ENCODE peak calls at places on chromosomes 1 and 21, in six cellular contexts. R is prostate gland, K is tibial artery, J is astrocyte of the spinal cord, I is BJ, B is SK-N-SH. D is an unnamed sample.

GRCh38 chr1:37482796-37483744 is 8.7 kb downstream of the ZC3H12A start:
- DNase-seq in R (no peak), K (no peak), J (no peak), I (no peak), B (no peak), D (no peak)

GRCh38 chr1:93605812-93606512 is 75.7 kb downstream of the BCAR3 start:
- DNase-seq in R (peak), K (no peak), J (peak), I (peak), B (no peak), D (no peak)

GRCh38 chr1:235067396-235068154 is 61.1 kb downstream of the TOMM20 start:
- DNase-seq in R (peak), K (peak), J (peak), I (peak), B (no peak), D (peak)

GRCh38 chr1:210738256-210738655 is 395.7 kb downstream of the KCNH1 start:
- DNase-seq in R (no peak), K (no peak), J (no peak), I (no peak), B (no peak), D (no peak)

GRCh38 chr1:227223407-227223806 is 94.9 kb downstream of the CDC42BPA start:
- DNase-seq in R (no peak), K (no peak), J (no peak), I (no peak), B (no peak), D (no peak)

GRCh38 chr1:53578358-53578757 is 119.2 kb downstream of the DMRTB1 start:
- DNase-seq in R (no peak), K (no peak), J (no peak), I (no peak), B (no peak), D (no peak)

GRCh38 chr21:41630249-41630648 is 122.3 kb upstream of the TMPRSS2 start:
- DNase-seq in R (peak), K (no peak), J (peak), I (peak), B (no peak), D (no peak)

GRCh38 chr1:64038965-64039926 is 164.2 kb upstream of the UBE2U start:
- DNase-seq in R (peak), K (peak), J (peak), I (peak), B (peak), D (no peak)

GRCh38 chr1:207020709-207021107 is 11.8 kb downstream of the C1orf116 start:
- DNase-seq in R (no peak), K (no peak), J (peak), I (no peak), B (no peak), D (no peak)

GRCh38 chr1:216045400-216045799 is 377.8 kb downstream of the USH2A start:
- DNase-seq in R (no peak), K (no peak), J (peak), I (peak), B (no peak), D (no peak)

GRCh38 chr1:45512641-45513054 is 9.0 kb downstream of the PRDX1 start:
- DNase-seq in R (peak), K (peak), J (peak), I (no peak), B (peak), D (peak)

GRCh38 chr1:154843913-154844681 is 26.0 kb downstream of the KCNN3 start:
- DNase-seq in R (no peak), K (no peak), J (no peak), I (no peak), B (no peak), D (no peak)

GRCh38 chr1:208829601-208830000 is 585.4 kb upstream of the PLXNA2 start:
- DNase-seq in R (no peak), K (no peak), J (no peak), I (no peak), B (no peak), D (no peak)
- TF ChIP-seq CTCF in R (no peak), K (no peak), J (no peak), I (no peak), B (no peak), D (no peak)

GRCh38 chr1:228500143-228500736 is 13.1 kb downstream of the RNF187 start:
- DNase-seq in R (no peak), K (no peak), J (no peak), I (no peak), B (no peak), D (no peak)
- H3K4me3 ChIP-seq in R (no peak), K (no peak), J (no peak), I (no peak), B (no peak), D (no peak)

DNA sequence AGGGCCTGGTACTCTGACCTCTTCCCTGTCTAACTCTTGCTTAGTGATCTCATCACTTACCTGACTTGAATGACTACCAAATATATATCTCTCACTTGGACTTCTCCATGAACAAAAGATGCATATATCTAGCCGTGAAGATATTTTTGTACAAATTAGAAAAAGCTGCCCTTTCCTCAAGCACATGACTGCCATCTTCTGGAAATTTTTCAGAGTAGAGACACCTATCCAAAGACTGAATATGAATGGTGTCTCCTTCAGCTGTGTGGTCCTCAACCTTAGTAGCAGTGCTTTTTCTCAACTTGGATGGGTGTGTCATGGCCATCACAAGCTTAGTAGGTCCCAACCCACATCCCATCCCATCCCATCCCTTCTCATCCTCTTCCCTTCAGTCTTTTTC is 142.3 kb downstream of the DNM3 start:
- DNase-seq in R (no peak), K (no peak), J (peak), I (no peak), B (no peak), D (no peak)
- TF ChIP-seq CTCF in R (no peak), K (no peak), J (peak), I (peak), B (peak), D (peak)

GRCh38 chr1:17409391-17409811 is 30.1 kb downstream of the RCC2 start:
- DNase-seq in R (no peak), K (no peak), J (no peak), I (no peak), B (no peak), D (peak)

GRCh38 chr1:17414022-17414421 is 25.5 kb downstream of the RCC2 start:
- DNase-seq in R (no peak), K (no peak), J (no peak), I (no peak), B (no peak), D (no peak)

GRCh38 chr1:17416389-17416788 is 23.1 kb downstream of the RCC2 start:
- DNase-seq in R (no peak), K (no peak), J (no peak), I (no peak), B (no peak), D (no peak)

DNA sequence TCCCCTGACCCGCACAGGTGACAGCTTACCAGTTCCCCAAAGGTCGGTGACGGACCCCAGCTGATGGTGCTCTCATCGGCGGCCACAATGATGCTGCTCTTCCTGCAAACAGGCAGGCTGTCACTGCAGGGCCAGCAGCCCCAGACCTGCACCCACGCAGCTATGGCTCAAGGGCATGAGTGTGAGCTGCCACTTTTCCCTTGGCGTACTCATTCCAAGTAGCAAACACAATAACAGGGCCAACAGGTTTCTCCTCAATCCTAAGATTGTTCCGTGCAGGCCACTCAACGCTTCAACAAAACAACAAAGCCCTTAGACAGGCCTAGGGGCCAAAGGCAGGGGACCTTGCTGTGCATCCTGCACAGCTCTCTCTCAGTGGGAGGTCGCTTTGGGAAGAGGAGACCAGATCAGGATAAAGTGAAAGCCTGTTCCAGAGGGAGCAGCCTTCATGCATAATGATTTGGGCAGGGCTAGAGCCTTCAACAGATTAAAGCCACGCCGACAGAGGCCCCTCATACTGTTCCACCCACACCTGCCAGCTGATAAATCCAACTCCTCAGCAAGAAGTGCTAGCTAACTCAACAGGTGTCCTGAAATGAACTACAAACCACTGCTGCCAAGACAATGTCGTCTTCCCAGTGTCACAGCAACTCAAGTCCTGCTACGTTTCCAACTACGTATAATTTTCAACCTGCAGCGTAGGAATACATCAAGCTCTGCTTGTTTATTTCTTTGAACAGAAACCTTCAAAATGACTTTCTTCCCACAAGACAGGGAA is 27.2 kb downstream of the RCC2 start:
- DNase-seq in R (peak), K (no peak), J (no peak), I (no peak), B (no peak), D (no peak)
- H3K4me3 ChIP-seq in R (no peak), K (no peak), J (no peak), I (no peak), B (no peak), D (no peak)

GRCh38 chr1:41496080-41497055 is 11.9 kb upstream of the EDN2 start:
- DNase-seq in R (peak), K (peak), J (peak), I (no peak), B (no peak), D (peak)
- TF ChIP-seq CTCF in R (no peak), K (peak), J (no peak), I (no peak), B (no peak), D (no peak)

GRCh38 chr1:192756314-192756713 is 52.5 kb upstream of the RGS2 start:
- DNase-seq in R (no peak), K (no peak), J (no peak), I (no peak), B (no peak), D (no peak)
- H3K4me3 ChIP-seq in R (no peak), K (no peak), J (no peak), I (no peak), B (no peak), D (no peak)

GRCh38 chr21:45780647-45781046 is 137.1 kb downstream of the PCBP3 start:
- DNase-seq in R (no peak), K (no peak), J (no peak), I (no peak), B (no peak), D (no peak)
- TF ChIP-seq CTCF in R (no peak), K (no peak), J (no peak), I (no peak), B (no peak), D (no peak)